ENCODE peak calls at places on chromosomes 2 and 18, in six cellular contexts. J is body of pancreas, Q is heart left ventricle, V is GM12891, B is prostate gland, T is K562. I is an unnamed sample.

GRCh38 chr2:75277111-75277510 is 77.8 kb upstream of the TACR1 start:
- DNase-seq in J (no peak), Q (no peak), V (no peak), B (no peak), T (no peak), I (no peak)

GRCh38 chr18:8177330-8178016 is 431.8 kb upstream of the RAB12 start:
- DNase-seq in J (peak), Q (no peak), V (no peak), B (no peak), T (no peak), I (no peak)

GRCh38 chr2:7613831-7614230 is 696.6 kb downstream of the RNF144A start:
- DNase-seq in J (no peak), Q (no peak), V (no peak), B (no peak), T (no peak), I (no peak)

GRCh38 chr2:37464064-37464463 is 119.6 kb downstream of the QPCT start:
- DNase-seq in J (no peak), Q (no peak), V (no peak), B (peak), T (peak), I (no peak)

GRCh38 chr2:202491514-202491913 is 115.4 kb downstream of the BMPR2 start:
- DNase-seq in J (no peak), Q (no peak), V (no peak), B (no peak), T (no peak), I (no peak)

GRCh38 chr2:178190938-178191910 is 3.1 kb upstream of the OSBPL6 start:
- DNase-seq in J (no peak), Q (no peak), V (no peak), B (no peak), T (no peak), I (no peak)

GRCh38 chr2:69330781-69331180 is 56.2 kb downstream of the GFPT1 start:
- DNase-seq in J (no peak), Q (no peak), V (no peak), B (no peak), T (no peak), I (no peak)

GRCh38 chr2:213149332-213149875 is 2.0 kb downstream of the IKZF2 start:
- DNase-seq in J (no peak), Q (no peak), V (no peak), B (no peak), T (peak), I (no peak)

GRCh38 chr2:149033716-149034115 is 4.8 kb upstream of the LYPD6B start:
- DNase-seq in J (peak), Q (no peak), V (no peak), B (peak), T (no peak), I (no peak)

GRCh38 chr18:26436176-26437031 is 111.9 kb downstream of the KCTD1 start:
- DNase-seq in J (no peak), Q (no peak), V (no peak), B (no peak), T (no peak), I (no peak)

GRCh38 chr2:217958206-217958888 is 44.4 kb downstream of the TNS1 start:
- DNase-seq in J (no peak), Q (no peak), V (no peak), B (no peak), T (no peak), I (no peak)

GRCh38 chr2:54176577-54176976 is 61.2 kb downstream of the ACYP2 start:
- DNase-seq in J (peak), Q (peak), V (no peak), B (no peak), T (peak), I (peak)

GRCh38 chr2:157413342-157414035 is 30.4 kb downstream of the CYTIP start:
- DNase-seq in J (no peak), Q (no peak), V (no peak), B (no peak), T (no peak), I (no peak)

GRCh38 chr18:9218052-9218451 is 81.5 kb downstream of the ANKRD12 start:
- DNase-seq in J (no peak), Q (no peak), V (no peak), B (no peak), T (no peak), I (no peak)

GRCh38 chr2:110735366-110735765 is 3.0 kb downstream of the ACOXL start:
- DNase-seq in J (no peak), Q (no peak), V (no peak), B (no peak), T (no peak), I (no peak)

GRCh38 chr2:47528874-47529273 is 125.9 kb downstream of the MSH2 start:
- DNase-seq in J (no peak), Q (no peak), V (no peak), B (no peak), T (no peak), I (peak)

GRCh38 chr2:231228974-231229373 is 30.5 kb downstream of the ARMC9 start:
- DNase-seq in J (no peak), Q (no peak), V (no peak), B (no peak), T (no peak), I (no peak)

GRCh38 chr18:3447035-3447894 is 2.7 kb upstream of the TGIF1 start:
- DNase-seq in J (peak), Q (no peak), V (no peak), B (no peak), T (peak), I (no peak)

GRCh38 chr2:180124273-180124881 is 117.3 kb upstream of the CWC22 start:
- DNase-seq in J (no peak), Q (no peak), V (peak), B (peak), T (peak), I (no peak)

GRCh38 chr18:68354176-68354575 is 360.7 kb downstream of the TMX3 start:
- DNase-seq in J (no peak), Q (no peak), V (no peak), B (no peak), T (no peak), I (no peak)

GRCh38 chr2:102238039-102238756 is 51.4 kb downstream of the IL1RL2 start:
- DNase-seq in J (peak), Q (peak), V (no peak), B (peak), T (no peak), I (no peak)

GRCh38 chr18:22939649-22940048 is 6.5 kb downstream of the RBBP8 start:
- DNase-seq in J (no peak), Q (no peak), V (no peak), B (no peak), T (no peak), I (no peak)

GRCh38 chr2:152034257-152034801 is 64.5 kb downstream of the CACNB4 start:
- DNase-seq in J (no peak), Q (no peak), V (no peak), B (no peak), T (peak), I (no peak)

GRCh38 chr2:143900006-143900405 is 619.9 kb downstream of the ZEB2 start:
- DNase-seq in J (no peak), Q (no peak), V (no peak), B (no peak), T (no peak), I (no peak)

GRCh38 chr18:75638223-75638596 is 210.7 kb upstream of the SMIM21 start:
- DNase-seq in J (no peak), Q (no peak), V (no peak), B (no peak), T (no peak), I (no peak)

DNA sequence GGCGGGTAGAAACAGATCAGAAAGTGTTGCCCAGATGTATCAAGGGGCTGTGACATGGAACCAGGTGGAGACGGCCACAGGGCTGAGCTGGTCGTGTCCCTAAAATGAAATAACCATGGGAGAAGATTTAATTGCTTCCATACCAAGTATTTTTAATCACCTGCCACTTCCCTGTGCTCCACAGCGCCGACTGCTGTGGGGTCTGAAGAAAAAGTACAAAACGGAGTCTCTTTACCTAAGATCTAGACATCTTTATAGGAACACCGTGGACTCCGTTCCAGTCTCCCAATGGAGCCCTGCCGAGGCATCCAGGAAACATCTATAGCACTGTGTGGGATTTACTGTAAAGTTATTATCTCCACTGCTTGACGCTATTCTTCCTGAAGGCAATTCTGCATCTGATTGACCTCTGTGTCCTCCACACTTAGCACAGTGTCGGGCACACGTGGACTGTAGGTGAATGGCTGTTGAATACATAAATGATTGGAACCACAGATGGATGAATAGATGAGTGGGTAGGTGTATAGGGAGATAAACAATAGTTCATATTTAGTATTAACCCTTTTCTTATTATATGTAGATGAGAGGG is 21.6 kb upstream of the GYPC start:
- DNase-seq in J (no peak), Q (no peak), V (no peak), B (no peak), T (peak), I (no peak)
- TF ChIP-seq POLR2A in J (no peak), Q (no peak), V (no peak), B (no peak), T (no peak), I (no peak)

GRCh38 chr2:209990838-209991237 is 11.6 kb upstream of the RPE start:
- DNase-seq in J (no peak), Q (no peak), V (no peak), B (no peak), T (no peak), I (no peak)

GRCh38 chr2:209988010-209988409 is 14.4 kb upstream of the RPE start:
- DNase-seq in J (no peak), Q (no peak), V (no peak), B (no peak), T (peak), I (no peak)

GRCh38 chr2:209986405-209986804 is 16.0 kb upstream of the RPE start:
- DNase-seq in J (no peak), Q (no peak), V (no peak), B (no peak), T (no peak), I (no peak)

GRCh38 chr2:209984291-209984690 is 18.1 kb upstream of the RPE start:
- DNase-seq in J (no peak), Q (no peak), V (no peak), B (no peak), T (no peak), I (no peak)

DNA sequence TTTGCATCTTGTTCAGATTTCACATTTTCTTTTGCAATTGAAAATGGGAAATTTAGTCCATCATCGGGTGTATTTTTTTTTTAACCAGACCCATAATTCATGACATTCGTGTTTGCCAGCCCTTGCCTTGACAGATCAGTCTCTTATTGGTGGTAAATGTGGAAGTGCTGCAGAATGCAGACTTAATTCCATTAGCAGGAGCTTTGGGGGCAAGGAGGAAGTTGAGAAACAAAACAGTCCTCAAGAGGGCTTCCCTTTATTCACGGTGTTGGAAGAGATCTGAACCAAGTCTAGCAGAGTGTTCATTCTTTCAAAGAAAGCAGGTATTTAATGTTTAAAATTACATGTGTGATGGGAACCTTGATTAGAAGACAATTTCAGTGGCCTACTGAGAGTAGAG is 16.6 kb upstream of the RPE start:
- DNase-seq in J (no peak), Q (no peak), V (no peak), B (no peak), T (no peak), I (no peak)
- TF ChIP-seq POLR2A in J (no peak), Q (no peak), V (no peak), B (no peak), T (no peak), I (no peak)

GRCh38 chr2:172629586-172629985 is 73.7 kb downstream of the PDK1 start:
- DNase-seq in J (no peak), Q (no peak), V (no peak), B (no peak), T (no peak), I (no peak)

GRCh38 chr2:172640389-172640788 is 84.5 kb downstream of the PDK1 start:
- DNase-seq in J (no peak), Q (no peak), V (no peak), B (no peak), T (no peak), I (no peak)

GRCh38 chr2:172639823-172640222 is 83.9 kb downstream of the PDK1 start:
- DNase-seq in J (no peak), Q (no peak), V (no peak), B (no peak), T (peak), I (peak)

GRCh38 chr2:172635548-172635947 is 79.7 kb downstream of the PDK1 start:
- DNase-seq in J (no peak), Q (no peak), V (no peak), B (no peak), T (no peak), I (no peak)

GRCh38 chr2:172634477-172634876 is 78.6 kb downstream of the PDK1 start:
- DNase-seq in J (no peak), Q (no peak), V (no peak), B (no peak), T (no peak), I (no peak)
- TF ChIP-seq POLR2A in J (no peak), Q (no peak), V (no peak), B (no peak), T (no peak), I (no peak)

GRCh38 chr2:46317092-46317486 is 19.9 kb downstream of the EPAS1 start:
- DNase-seq in J (no peak), Q (no peak), V (no peak), B (no peak), T (no peak), I (no peak)

GRCh38 chr2:46313063-46313462 is 15.9 kb downstream of the EPAS1 start:
- DNase-seq in J (no peak), Q (no peak), V (no peak), B (no peak), T (no peak), I (no peak)

GRCh38 chr2:46314065-46314835 is 17.0 kb downstream of the EPAS1 start:
- DNase-seq in J (no peak), Q (no peak), V (no peak), B (no peak), T (no peak), I (no peak)

GRCh38 chr2:46318579-46319460 is 21.6 kb downstream of the EPAS1 start:
- DNase-seq in J (no peak), Q (no peak), V (no peak), B (no peak), T (no peak), I (no peak)

DNA sequence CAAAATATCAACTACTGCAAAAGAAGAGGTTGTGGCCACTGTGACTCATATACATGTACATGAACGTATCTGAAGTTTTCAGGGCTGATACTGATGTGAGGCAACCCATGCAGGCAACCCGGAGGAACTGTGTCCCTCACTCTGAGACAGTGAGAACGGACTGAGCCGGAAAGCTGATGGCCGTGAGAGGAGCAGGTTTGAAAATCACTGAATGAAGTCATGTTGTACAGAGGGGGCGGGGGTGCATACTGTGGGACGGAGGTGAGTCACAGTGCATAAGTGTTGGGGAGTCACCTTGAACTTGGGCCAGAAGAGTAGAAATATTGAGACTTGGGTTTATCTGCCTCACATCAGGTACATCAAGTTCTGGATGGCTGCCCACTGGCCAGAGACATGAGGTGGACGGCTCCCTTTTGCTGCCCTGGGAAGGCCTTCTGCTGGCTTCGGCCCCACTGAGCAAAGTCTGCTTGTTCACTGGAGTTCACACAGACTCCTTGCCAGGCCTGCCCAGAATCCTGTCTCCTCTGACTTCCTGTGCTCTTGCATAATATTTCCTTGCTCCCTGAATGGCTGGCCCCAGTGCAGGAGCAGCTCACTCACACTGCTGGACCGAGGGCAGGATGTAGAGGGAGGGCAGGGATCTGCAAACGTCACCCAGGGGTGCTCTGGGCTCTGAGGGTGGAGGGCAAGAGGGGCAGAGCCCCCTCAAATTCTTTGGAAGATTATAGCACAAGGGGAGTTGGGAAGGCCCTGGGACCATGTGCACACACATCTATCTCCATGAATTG is 18.1 kb downstream of the EPAS1 start:
- DNase-seq in J (peak), Q (peak), V (no peak), B (peak), T (peak), I (peak)
- TF ChIP-seq POLR2A in J (no peak), Q (no peak), V (no peak), B (no peak), T (peak), I (peak)

GRCh38 chr2:20185176-20186022 is 39.5 kb downstream of the SDC1 start:
- DNase-seq in J (peak), Q (no peak), V (no peak), B (no peak), T (no peak), I (peak)

GRCh38 chr2:20186855-20187187 is 38.1 kb downstream of the SDC1 start:
- DNase-seq in J (no peak), Q (no peak), V (no peak), B (no peak), T (no peak), I (no peak)

GRCh38 chr2:20188201-20188600 is 36.7 kb downstream of the SDC1 start:
- DNase-seq in J (no peak), Q (no peak), V (no peak), B (no peak), T (no peak), I (no peak)

GRCh38 chr2:20187331-20187730 is 37.6 kb downstream of the SDC1 start:
- DNase-seq in J (no peak), Q (no peak), V (no peak), B (no peak), T (no peak), I (no peak)

DNA sequence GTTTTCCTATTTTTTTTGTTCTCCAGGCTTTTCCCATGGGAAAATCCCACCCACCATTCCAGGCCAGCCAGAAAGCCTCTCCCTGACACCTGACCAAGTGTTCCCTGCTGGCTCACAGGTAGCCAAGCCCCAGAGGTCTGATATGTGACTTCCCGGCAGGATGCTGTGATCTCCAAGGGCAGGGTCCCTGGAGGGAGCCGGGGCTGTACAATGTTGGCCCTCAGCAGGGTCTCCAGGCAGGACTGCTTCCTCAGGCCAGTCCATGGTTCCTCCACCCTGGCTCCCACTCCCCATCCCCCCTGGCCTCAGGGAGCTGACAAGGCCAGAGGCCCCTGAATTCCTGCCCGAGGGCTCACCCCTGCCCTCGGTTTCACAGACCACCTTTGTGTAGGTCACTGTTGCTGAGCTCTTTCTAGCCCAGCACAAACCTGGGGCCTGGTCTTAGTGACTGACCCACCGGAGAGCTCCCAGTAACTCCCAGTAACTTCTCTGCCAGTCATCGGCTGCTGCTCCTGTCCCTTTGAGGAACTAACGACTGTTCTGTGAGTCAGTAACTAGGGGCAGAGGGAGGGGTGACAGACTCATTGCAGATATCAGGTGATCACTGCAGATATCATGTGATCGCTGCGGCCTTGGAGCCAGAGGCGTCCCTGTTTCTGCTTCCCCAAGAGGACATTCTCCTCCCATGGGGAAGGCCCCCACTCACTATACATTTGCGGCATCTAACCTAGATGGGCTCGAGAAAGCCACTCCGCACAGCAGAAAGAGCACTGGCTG is 38.7 kb downstream of the SDC1 start:
- DNase-seq in J (peak), Q (no peak), V (peak), B (no peak), T (peak), I (peak)
- TF ChIP-seq POLR2A in J (no peak), Q (no peak), V (no peak), B (peak), T (no peak), I (peak)